ENCODE peak calls at places on chromosomes 3 and 15, in seven cellular contexts. One of them, this sample, is unnamed.

GRCh38 chr15:76566276-76566675 is 229.7 kb downstream of the ISL2 start:
- DNase-seq in lower leg skin: no peak
- DNase-seq in MM.1S: no peak
- DNase-seq in psoas muscle: no peak
- DNase-seq in GM12865: no peak
- DNase-seq in breast epithelium: no peak
- DNase-seq in BE2C: no peak
- DNase-seq in this sample: peak; percentile 4

GRCh38 chr3:150736903-150737832 is 25.8 kb downstream of the SIAH2 start:
- DNase-seq in breast epithelium: no peak
- DNase-seq in lower leg skin: no peak
- DNase-seq in psoas muscle: no peak
- DNase-seq in BE2C: no peak
- DNase-seq in MM.1S: no peak
- DNase-seq in GM12865: no peak
- DNase-seq in this sample: peak; percentile 45

GRCh38 chr3:126948980-126949535 is 33.9 kb upstream of the PLXNA1 start:
- DNase-seq in BE2C: no peak
- DNase-seq in GM12865: no peak
- DNase-seq in breast epithelium: no peak
- DNase-seq in psoas muscle: peak; percentile 26
- DNase-seq in MM.1S: no peak
- DNase-seq in lower leg skin: no peak
- DNase-seq in this sample: no peak

GRCh38 chr3:37546876-37547275 is 314.8 kb upstream of the CTDSPL start:
- DNase-seq in MM.1S: no peak
- DNase-seq in psoas muscle: no peak
- DNase-seq in GM12865: peak; percentile 12
- DNase-seq in BE2C: peak; percentile 21
- DNase-seq in lower leg skin: no peak
- DNase-seq in breast epithelium: no peak
- DNase-seq in this sample: no peak

GRCh38 chr3:120498947-120499346 is 48.2 kb upstream of the FSTL1 start:
- DNase-seq in MM.1S: no peak
- DNase-seq in psoas muscle: no peak
- DNase-seq in GM12865: no peak
- DNase-seq in breast epithelium: no peak
- DNase-seq in lower leg skin: no peak
- DNase-seq in BE2C: no peak
- DNase-seq in this sample: peak; percentile 96

GRCh38 chr3:126836220-126836860 is 132.3 kb downstream of the CHCHD6 start:
- DNase-seq in MM.1S: no peak
- DNase-seq in BE2C: no peak
- DNase-seq in breast epithelium: no peak
- DNase-seq in lower leg skin: no peak
- DNase-seq in GM12865: no peak
- DNase-seq in psoas muscle: no peak
- DNase-seq in this sample: no peak

GRCh38 chr3:25156526-25157075 is 271.5 kb upstream of the RARB start:
- DNase-seq in breast epithelium: no peak
- DNase-seq in GM12865: no peak
- DNase-seq in BE2C: no peak
- DNase-seq in lower leg skin: no peak
- DNase-seq in MM.1S: no peak
- DNase-seq in psoas muscle: no peak
- DNase-seq in this sample: peak; percentile 52

GRCh38 chr3:73661262-73661661 is 36.5 kb upstream of the PDZRN3 start:
- DNase-seq in BE2C: no peak
- DNase-seq in MM.1S: no peak
- DNase-seq in lower leg skin: no peak
- DNase-seq in GM12865: no peak
- DNase-seq in psoas muscle: no peak
- DNase-seq in breast epithelium: no peak
- DNase-seq in this sample: no peak

GRCh38 chr3:16480861-16481569 is 32.5 kb downstream of the RFTN1 start:
- DNase-seq in BE2C: no peak
- DNase-seq in GM12865: peak; percentile 47
- DNase-seq in MM.1S: peak; percentile 15
- DNase-seq in lower leg skin: no peak
- DNase-seq in psoas muscle: no peak
- DNase-seq in breast epithelium: no peak
- DNase-seq in this sample: peak; percentile 92

GRCh38 chr3:1294566-1294965 is 201.7 kb downstream of the CNTN6 start:
- DNase-seq in MM.1S: no peak
- DNase-seq in psoas muscle: no peak
- DNase-seq in breast epithelium: no peak
- DNase-seq in lower leg skin: no peak
- DNase-seq in BE2C: no peak
- DNase-seq in GM12865: no peak
- DNase-seq in this sample: peak; percentile 2

GRCh38 chr3:87468235-87468634 is 191.9 kb upstream of the POU1F1 start:
- DNase-seq in psoas muscle: no peak
- DNase-seq in lower leg skin: no peak
- DNase-seq in MM.1S: no peak
- DNase-seq in breast epithelium: no peak
- DNase-seq in GM12865: no peak
- DNase-seq in BE2C: no peak
- DNase-seq in this sample: no peak

GRCh38 chr3:10317311-10317960 is 3.5 kb downstream of the SEC13 start:
- DNase-seq in lower leg skin: no peak
- DNase-seq in GM12865: no peak
- DNase-seq in BE2C: no peak
- DNase-seq in psoas muscle: no peak
- DNase-seq in breast epithelium: no peak
- DNase-seq in MM.1S: no peak
- DNase-seq in this sample: no peak

GRCh38 chr15:60932051-60932915 is 296.8 kb downstream of the RORA start:
- DNase-seq in BE2C: no peak
- DNase-seq in GM12865: peak; percentile 54
- DNase-seq in MM.1S: no peak
- DNase-seq in breast epithelium: no peak
- DNase-seq in lower leg skin: peak; percentile 72
- DNase-seq in psoas muscle: peak; percentile 93
- DNase-seq in this sample: no peak

GRCh38 chr3:150738688-150739087 is 24.3 kb downstream of the SIAH2 start:
- DNase-seq in breast epithelium: no peak
- DNase-seq in MM.1S: no peak
- DNase-seq in lower leg skin: no peak
- DNase-seq in psoas muscle: no peak
- DNase-seq in GM12865: no peak
- DNase-seq in BE2C: no peak
- DNase-seq in this sample: no peak

GRCh38 chr3:19543212-19543841 is 390.7 kb downstream of the EFHB start:
- DNase-seq in MM.1S: peak; percentile 66
- DNase-seq in GM12865: peak; percentile 64
- DNase-seq in breast epithelium: no peak
- DNase-seq in BE2C: peak; percentile 5
- DNase-seq in psoas muscle: no peak
- DNase-seq in lower leg skin: no peak
- DNase-seq in this sample: no peak

GRCh38 chr3:32456429-32457130 is 46.1 kb downstream of the CMTM6 start:
- DNase-seq in lower leg skin: no peak
- DNase-seq in MM.1S: no peak
- DNase-seq in breast epithelium: no peak
- DNase-seq in psoas muscle: no peak
- DNase-seq in GM12865: no peak
- DNase-seq in BE2C: no peak
- DNase-seq in this sample: no peak

GRCh38 chr15:60299452-60300047 is 98.2 kb downstream of the ANXA2 start:
- DNase-seq in GM12865: no peak
- DNase-seq in MM.1S: no peak
- DNase-seq in BE2C: peak; percentile 27
- DNase-seq in lower leg skin: peak; percentile 49
- DNase-seq in breast epithelium: peak; percentile 61
- DNase-seq in psoas muscle: no peak
- DNase-seq in this sample: peak; percentile 21

GRCh38 chr3:188916934-188917391 is 254.8 kb upstream of the TPRG1 start:
- DNase-seq in lower leg skin: no peak
- DNase-seq in breast epithelium: no peak
- DNase-seq in MM.1S: no peak
- DNase-seq in BE2C: no peak
- DNase-seq in GM12865: peak; percentile 65
- DNase-seq in psoas muscle: no peak
- DNase-seq in this sample: no peak

GRCh38 chr15:56475351-56475750 is 10.4 kb upstream of the MNS1 start:
- DNase-seq in MM.1S: no peak
- DNase-seq in psoas muscle: no peak
- DNase-seq in breast epithelium: no peak
- DNase-seq in lower leg skin: no peak
- DNase-seq in GM12865: no peak
- DNase-seq in BE2C: no peak
- DNase-seq in this sample: no peak

GRCh38 chr15:89161666-89162065 is 59.7 kb downstream of the RLBP1 start:
- DNase-seq in GM12865: no peak
- DNase-seq in MM.1S: no peak
- DNase-seq in lower leg skin: no peak
- DNase-seq in BE2C: no peak
- DNase-seq in breast epithelium: no peak
- DNase-seq in psoas muscle: no peak
- DNase-seq in this sample: no peak

GRCh38 chr15:89157061-89157460 is 64.3 kb downstream of the RLBP1 start:
- DNase-seq in psoas muscle: no peak
- DNase-seq in MM.1S: no peak
- DNase-seq in BE2C: no peak
- DNase-seq in GM12865: no peak
- DNase-seq in breast epithelium: no peak
- DNase-seq in lower leg skin: no peak
- DNase-seq in this sample: no peak

GRCh38 chr15:89155656-89156055 is 65.7 kb downstream of the RLBP1 start:
- DNase-seq in psoas muscle: peak; percentile 94
- DNase-seq in BE2C: no peak
- DNase-seq in MM.1S: no peak
- DNase-seq in breast epithelium: no peak
- DNase-seq in lower leg skin: no peak
- DNase-seq in GM12865: no peak
- DNase-seq in this sample: no peak

GRCh38 chr15:89163271-89164055 is 57.9 kb downstream of the RLBP1 start:
- DNase-seq in lower leg skin: no peak
- DNase-seq in psoas muscle: no peak
- DNase-seq in BE2C: no peak
- DNase-seq in MM.1S: no peak
- DNase-seq in breast epithelium: no peak
- DNase-seq in GM12865: no peak
- DNase-seq in this sample: no peak

DNA sequence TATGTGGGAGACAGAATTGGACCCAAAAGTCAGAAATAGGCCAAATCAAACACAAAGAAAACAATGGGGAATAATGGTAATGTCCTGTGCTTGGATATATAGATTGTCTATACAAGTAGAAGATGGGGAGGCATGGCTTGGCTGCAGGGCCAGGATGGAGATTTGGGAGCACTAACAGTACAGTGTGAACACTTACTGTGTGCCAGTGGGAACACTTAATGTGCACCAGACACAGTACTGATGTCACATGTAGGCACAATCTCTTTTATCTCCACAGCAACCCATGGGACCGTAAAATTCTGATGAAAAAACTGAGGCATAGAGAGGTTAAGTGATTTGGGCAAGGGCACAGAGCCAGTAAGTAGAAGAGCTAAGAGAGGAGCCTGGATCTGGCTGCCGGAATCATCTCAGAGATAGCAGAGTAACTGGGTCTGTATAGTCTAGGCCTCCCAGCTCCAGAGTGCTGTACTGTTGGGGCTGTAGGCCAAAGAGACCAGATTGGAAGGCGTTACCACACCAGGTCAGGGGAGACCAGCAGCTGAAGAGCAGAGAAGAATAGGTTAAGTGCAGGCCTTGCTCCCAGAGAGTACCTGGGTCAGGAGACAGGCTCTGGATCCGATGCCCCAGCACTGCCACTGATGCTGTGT is 63.3 kb downstream of the RLBP1 start:
- DNase-seq in psoas muscle: no peak
- DNase-seq in BE2C: peak; percentile 77
- DNase-seq in MM.1S: no peak
- DNase-seq in lower leg skin: no peak
- DNase-seq in breast epithelium: no peak
- DNase-seq in GM12865: no peak
- DNase-seq in this sample: no peak
- H3K4me3 ChIP-seq in psoas muscle: no peak overlapping the region
- H3K4me3 ChIP-seq in BE2C: no peak overlapping the region
- H3K4me3 ChIP-seq in MM.1S: no peak overlapping the region
- H3K4me3 ChIP-seq in lower leg skin: no peak overlapping the region
- H3K4me3 ChIP-seq in breast epithelium: no peak overlapping the region
- H3K4me3 ChIP-seq in GM12865: no peak overlapping the region
- H3K4me3 ChIP-seq in this sample: no peak overlapping the region

GRCh38 chr3:62049033-62049432 is 324.3 kb downstream of the FEZF2 start:
- DNase-seq in lower leg skin: no peak
- DNase-seq in psoas muscle: no peak
- DNase-seq in GM12865: no peak
- DNase-seq in breast epithelium: no peak
- DNase-seq in MM.1S: no peak
- DNase-seq in BE2C: no peak
- DNase-seq in this sample: no peak

GRCh38 chr3:62052331-62052730 is 321.0 kb downstream of the FEZF2 start:
- DNase-seq in psoas muscle: no peak
- DNase-seq in MM.1S: no peak
- DNase-seq in BE2C: no peak
- DNase-seq in lower leg skin: no peak
- DNase-seq in GM12865: no peak
- DNase-seq in breast epithelium: no peak
- DNase-seq in this sample: no peak

GRCh38 chr3:62056603-62057002 is 316.7 kb downstream of the FEZF2 start:
- DNase-seq in MM.1S: no peak
- DNase-seq in breast epithelium: no peak
- DNase-seq in GM12865: no peak
- DNase-seq in BE2C: no peak
- DNase-seq in lower leg skin: no peak
- DNase-seq in psoas muscle: no peak
- DNase-seq in this sample: no peak

GRCh38 chr3:62048577-62048976 is 324.8 kb downstream of the FEZF2 start:
- DNase-seq in psoas muscle: no peak
- DNase-seq in BE2C: no peak
- DNase-seq in breast epithelium: no peak
- DNase-seq in GM12865: no peak
- DNase-seq in MM.1S: no peak
- DNase-seq in lower leg skin: no peak
- DNase-seq in this sample: no peak

GRCh38 chr3:62051506-62051905 is 321.8 kb downstream of the FEZF2 start:
- DNase-seq in BE2C: peak; percentile 51
- DNase-seq in breast epithelium: no peak
- DNase-seq in lower leg skin: no peak
- DNase-seq in GM12865: no peak
- DNase-seq in MM.1S: no peak
- DNase-seq in psoas muscle: no peak
- DNase-seq in this sample: peak; percentile 20
- TF ChIP-seq CTCF in BE2C: peak; percentile 65
- TF ChIP-seq CTCF in breast epithelium: no peak
- TF ChIP-seq CTCF in lower leg skin: no peak
- TF ChIP-seq CTCF in GM12865: no peak
- TF ChIP-seq CTCF in MM.1S: peak; percentile 18
- TF ChIP-seq CTCF in psoas muscle: no peak
- TF ChIP-seq CTCF in this sample: peak; percentile 30

GRCh38 chr3:158847466-158847849 is 45.6 kb downstream of the MFSD1 start:
- DNase-seq in breast epithelium: no peak
- DNase-seq in psoas muscle: no peak
- DNase-seq in GM12865: peak; percentile 25
- DNase-seq in lower leg skin: no peak
- DNase-seq in MM.1S: no peak
- DNase-seq in BE2C: no peak
- DNase-seq in this sample: no peak
- H3K4me3 ChIP-seq in breast epithelium: no peak overlapping the region
- H3K4me3 ChIP-seq in psoas muscle: no peak overlapping the region
- H3K4me3 ChIP-seq in GM12865: peak overlapping the region; percentile 24
- H3K4me3 ChIP-seq in lower leg skin: no peak overlapping the region
- H3K4me3 ChIP-seq in MM.1S: peak overlapping the region; percentile 11
- H3K4me3 ChIP-seq in BE2C: no peak overlapping the region
- H3K4me3 ChIP-seq in this sample: no peak overlapping the region

GRCh38 chr15:72796515-72797337 is 13.2 kb upstream of the ADPGK start:
- DNase-seq in breast epithelium: no peak
- DNase-seq in MM.1S: peak; percentile 55
- DNase-seq in BE2C: peak; percentile 59
- DNase-seq in GM12865: peak; percentile 36
- DNase-seq in lower leg skin: no peak
- DNase-seq in psoas muscle: peak; percentile 78
- DNase-seq in this sample: peak; percentile 20
- TF ChIP-seq CTCF in breast epithelium: peak; percentile 17
- TF ChIP-seq CTCF in MM.1S: peak; percentile 51
- TF ChIP-seq CTCF in BE2C: peak; percentile 39
- TF ChIP-seq CTCF in GM12865: peak; percentile 61
- TF ChIP-seq CTCF in lower leg skin: no peak
- TF ChIP-seq CTCF in psoas muscle: peak; percentile 79
- TF ChIP-seq CTCF in this sample: peak; percentile 42